ENCODE peak calls at places on chromosomes 2 and 18, in eight cellular contexts. F is fibroblast of the aortic adventitia, L is A549, G is heart left ventricle, X is lung, T is choroid plexus epithelial cell, J is lower leg skin, V is osteoblast. U is an unnamed sample.

GRCh38 chr2:33859191-33859590 is 260.1 kb upstream of the FAM98A start:
- DNase-seq in X (no peak), L (no peak), J (no peak), F (no peak), G (no peak), T (no peak), V (no peak), U (no peak)

GRCh38 chr2:24496959-24497358 is 5.9 kb downstream of the NCOA1 start:
- DNase-seq in F (no peak), L (no peak), X (no peak), T (no peak), V (no peak), J (no peak), G (no peak), U (no peak)

GRCh38 chr2:71812736-71813135 is 334.9 kb downstream of the CYP26B1 start:
- DNase-seq in L (no peak), F (no peak), T (no peak), G (no peak), J (no peak), V (peak), X (no peak), U (no peak)

GRCh38 chr2:113877651-113878594 is 12.0 kb upstream of the ACTR3 start:
- DNase-seq in F (peak), L (no peak), X (no peak), J (no peak), V (peak), G (no peak), T (peak), U (no peak)

GRCh38 chr2:212974692-212975091 is 176.7 kb downstream of the IKZF2 start:
- DNase-seq in G (no peak), J (no peak), X (no peak), F (peak), L (no peak), V (no peak), T (peak), U (no peak)

GRCh38 chr2:215771241-215771640 is 242.1 kb downstream of the MREG start:
- DNase-seq in F (peak), V (no peak), X (no peak), T (peak), G (no peak), J (no peak), L (no peak), U (no peak)

GRCh38 chr2:238100049-238100820 is at the start of gene ESPNL:
- DNase-seq in T (no peak), V (peak), G (no peak), L (no peak), F (no peak), J (peak), X (no peak), U (no peak)

GRCh38 chr2:100039291-100039985 is 103.0 kb downstream of the AFF3 start:
- DNase-seq in J (no peak), L (no peak), V (no peak), G (no peak), F (no peak), X (no peak), T (no peak), U (no peak)

DNA sequence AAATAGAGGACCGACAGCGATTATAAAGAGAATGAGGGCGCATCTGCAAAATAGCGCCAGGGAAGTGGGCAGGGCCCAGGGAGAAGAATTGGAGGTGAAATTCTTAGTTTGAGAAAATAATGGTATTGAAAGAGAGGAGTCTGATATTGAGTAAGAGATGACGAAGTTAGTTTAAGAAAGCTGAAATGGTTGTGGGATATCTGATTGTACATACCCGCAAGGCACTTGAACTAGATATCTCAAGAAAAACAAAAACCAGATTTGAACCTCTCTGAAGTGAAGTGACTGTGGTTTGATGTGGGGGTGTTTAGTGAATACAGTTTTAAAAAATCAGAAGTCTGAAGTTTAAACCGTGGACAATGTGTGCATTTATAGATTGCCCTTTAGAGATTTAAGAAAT is 38.9 kb downstream of the ZNF532 start:
- DNase-seq in J (no peak), G (no peak), X (no peak), T (no peak), L (no peak), V (no peak), F (no peak), U (no peak)
- H3K4me3 ChIP-seq in J (no peak), G (no peak), X (no peak), T (no peak), L (no peak), V (no peak), F (no peak), U (no peak)

DNA sequence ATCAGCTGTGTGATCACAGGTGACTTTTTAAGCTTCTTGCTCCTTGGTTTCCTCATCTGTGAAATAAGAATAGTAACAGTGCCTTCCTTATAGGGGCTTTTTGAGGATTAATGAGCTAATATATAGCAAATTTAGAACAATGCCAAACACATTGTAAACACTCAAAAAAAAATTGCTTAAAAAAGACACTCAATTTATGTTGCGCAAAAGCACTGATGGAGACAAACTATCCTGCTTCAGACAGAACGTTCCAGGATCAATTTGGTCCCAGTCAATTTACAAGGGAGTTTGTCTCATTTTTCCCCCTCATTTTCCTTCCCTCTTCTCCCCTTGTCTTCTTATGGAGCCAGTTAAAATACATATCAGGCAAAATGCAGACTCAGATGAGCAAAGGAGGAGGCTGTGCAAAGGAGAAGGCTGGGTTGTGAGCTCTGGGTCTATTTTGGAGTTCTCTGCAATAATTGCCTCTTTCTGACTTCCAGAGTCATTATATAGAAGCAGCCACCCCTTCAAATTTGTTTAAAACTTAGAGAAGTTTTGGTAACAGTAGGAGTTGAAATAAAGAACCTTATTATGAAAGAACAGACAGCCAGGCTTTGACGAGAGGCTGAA is 83.7 kb downstream of the SOCS6 start:
- DNase-seq in F (no peak), L (no peak), T (no peak), J (no peak), G (no peak), V (no peak), X (no peak), U (no peak)
- H3K4me3 ChIP-seq in F (no peak), L (no peak), T (no peak), J (no peak), G (no peak), V (peak), X (no peak), U (no peak)

GRCh38 chr2:160270571-160271113 is 70.6 kb upstream of the ITGB6 start:
- DNase-seq in X (peak), T (no peak), J (no peak), F (no peak), L (peak), V (peak), G (no peak), U (no peak)

GRCh38 chr2:160269365-160269764 is 69.3 kb upstream of the ITGB6 start:
- DNase-seq in V (no peak), T (no peak), X (peak), J (no peak), G (no peak), L (no peak), F (peak), U (no peak)

GRCh38 chr2:160268382-160268781 is 68.3 kb upstream of the ITGB6 start:
- DNase-seq in G (no peak), V (no peak), X (no peak), F (peak), T (no peak), L (no peak), J (no peak), U (no peak)

GRCh38 chr2:160271166-160272086 is 71.4 kb upstream of the ITGB6 start:
- DNase-seq in T (no peak), L (no peak), X (peak), V (no peak), F (peak), J (no peak), G (peak), U (no peak)

DNA sequence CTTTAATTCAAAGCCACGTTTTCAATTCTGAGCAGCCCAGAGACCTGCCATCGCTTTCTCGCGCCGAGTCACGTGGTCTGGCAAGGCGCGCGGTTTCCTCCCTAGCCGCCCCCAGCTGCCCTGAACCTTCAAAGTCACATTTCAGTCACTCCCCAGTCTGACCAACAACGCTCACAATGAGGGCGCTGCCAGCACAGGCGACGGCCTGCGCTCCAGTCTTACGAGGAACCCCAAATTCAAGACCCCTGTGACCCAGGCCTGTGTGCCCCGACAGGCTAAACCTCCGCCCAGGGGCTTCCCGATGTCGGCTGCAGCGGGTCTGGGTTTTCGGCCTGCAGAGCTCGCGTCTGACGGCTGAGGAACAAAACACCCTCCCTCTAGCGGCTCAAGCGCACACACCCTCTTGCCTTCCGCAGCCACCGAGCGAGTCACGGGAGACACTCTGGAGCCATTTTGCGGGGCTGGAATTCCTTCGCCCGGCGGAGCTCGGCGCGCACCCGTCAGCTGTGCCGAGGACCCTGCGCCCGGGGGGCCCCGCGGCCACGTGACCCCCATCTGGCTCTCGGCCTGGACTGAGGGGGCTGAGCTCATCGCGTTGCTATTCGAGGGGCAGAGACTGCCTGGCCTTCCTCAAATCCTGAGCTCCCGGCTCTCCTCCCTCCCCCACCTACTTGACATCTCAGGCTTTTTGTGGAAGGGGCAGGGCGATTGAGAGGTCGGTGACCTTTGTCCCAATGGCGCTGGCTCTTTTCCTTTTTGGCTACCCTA is 69.9 kb upstream of the ITGB6 start:
- DNase-seq in G (peak), X (peak), L (peak), V (peak), J (peak), T (peak), F (peak), U (peak)
- H3K4me3 ChIP-seq in G (peak), X (peak), L (peak), V (peak), J (peak), T (peak), F (peak), U (peak)

GRCh38 chr2:230068658-230069080 is at the start of gene SLC16A14:
- DNase-seq in L (peak), J (no peak), F (peak), G (peak), V (peak), X (no peak), T (peak), U (no peak)
- H3K4me3 ChIP-seq in L (peak), J (peak), F (peak), G (peak), V (peak), X (peak), T (peak), U (peak)

U was measured in tibial artery.